ENCODE peak calls at places on chromosomes 12 and 14, in six cellular contexts. W, R, F, Q, V and X are unnamed samples. For H3K4me1, the result is how much of the 10 kb centered on the place peaks cover.

GRCh38 chr12:6234906-6235305 is 34.7 kb downstream of the CD9 start:
- DNase-seq in W (no peak), V (no peak), Q (no peak), R (no peak), F (no peak), X (no peak)

GRCh38 chr12:51549637-51550036 is 41.4 kb upstream of the SCN8A start:
- DNase-seq in W (no peak), F (no peak), R (no peak), V (no peak), Q (no peak), X (no peak)

GRCh38 chr12:107109726-107110518 is 16.6 kb upstream of the CRY1 start:
- DNase-seq in V (no peak), F (no peak), W (no peak), Q (no peak), R (no peak), X (no peak)

GRCh38 chr14:105075364-105076295 is 10.4 kb upstream of the GPR132 start:
- DNase-seq in R (peak), W (peak), V (peak), Q (peak), F (no peak), X (peak)

GRCh38 chr14:100827140-100827517 is 1.2 kb downstream of the MEG3 start:
- DNase-seq in Q (no peak), V (no peak), R (no peak), W (no peak), F (no peak), X (no peak)

GRCh38 chr12:77995436-77996167 is 164.9 kb downstream of the NAV3 start:
- DNase-seq in W (no peak), Q (no peak), V (no peak), R (no peak), F (no peak), X (no peak)

GRCh38 chr12:31967569-31967968 is 8.4 kb downstream of the RESF1 start:
- DNase-seq in F (no peak), V (no peak), Q (no peak), R (no peak), W (no peak), X (no peak)

GRCh38 chr14:69582207-69582606 is 7.5 kb upstream of the CCDC177 start:
- DNase-seq in F (no peak), Q (no peak), V (no peak), W (no peak), R (no peak), X (no peak)

GRCh38 chr14:58898655-58899316 is 261.0 kb downstream of the DACT1 start:
- DNase-seq in Q (no peak), W (peak), V (no peak), F (no peak), R (no peak), X (no peak)

GRCh38 chr12:12428961-12429657 is 72.2 kb downstream of the BORCS5 start:
- DNase-seq in R (no peak), V (no peak), F (no peak), W (no peak), Q (no peak), X (no peak)

GRCh38 chr12:55715833-55716581 is at the start of gene BLOC1S1:
- DNase-seq in F (peak), Q (peak), V (peak), W (peak), R (peak), X (peak)

GRCh38 chr14:93956514-93957332 is 19.6 kb downstream of the ASB2 start:
- DNase-seq in V (peak), R (no peak), W (no peak), F (no peak), Q (no peak), X (no peak)

GRCh38 chr14:95360828-95361227 is 41.1 kb upstream of the CLMN start:
- DNase-seq in V (no peak), F (no peak), Q (peak), W (peak), R (no peak), X (no peak)

GRCh38 chr12:20446836-20447235 is 78.5 kb downstream of the PDE3A start:
- DNase-seq in V (no peak), R (no peak), W (peak), Q (no peak), F (no peak), X (no peak)

GRCh38 chr12:124259168-124260066 is 35.5 kb upstream of the RFLNA start:
- DNase-seq in W (no peak), Q (no peak), R (no peak), F (no peak), V (no peak), X (peak)

DNA sequence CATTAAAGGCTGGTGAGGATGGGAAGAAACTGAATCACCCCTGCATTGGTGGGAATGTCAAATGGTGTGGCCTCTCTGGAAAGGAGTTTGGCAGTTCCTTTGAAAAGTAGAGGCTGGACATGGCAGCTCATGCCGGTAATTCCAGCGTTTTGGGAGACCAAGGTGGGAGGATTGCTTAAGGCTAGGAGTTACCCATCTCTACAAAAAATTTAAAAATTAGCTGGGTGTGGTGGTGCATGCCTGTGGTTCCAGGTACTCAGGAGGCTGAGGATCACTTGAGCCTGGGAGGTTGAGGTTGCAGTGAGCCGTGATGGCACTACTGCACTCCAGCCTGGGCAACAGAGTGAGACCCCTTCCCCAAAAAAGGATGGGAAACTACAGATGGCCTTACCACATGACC is 93.7 kb downstream of the RIN3 start:
- DNase-seq in R (no peak), F (no peak), W (no peak), V (no peak), Q (no peak), X (no peak)
- H3K4me1 ChIP-seq in R (under half), F (under half), W (under half), V (half or more), Q (under half), X (under half)

DNA sequence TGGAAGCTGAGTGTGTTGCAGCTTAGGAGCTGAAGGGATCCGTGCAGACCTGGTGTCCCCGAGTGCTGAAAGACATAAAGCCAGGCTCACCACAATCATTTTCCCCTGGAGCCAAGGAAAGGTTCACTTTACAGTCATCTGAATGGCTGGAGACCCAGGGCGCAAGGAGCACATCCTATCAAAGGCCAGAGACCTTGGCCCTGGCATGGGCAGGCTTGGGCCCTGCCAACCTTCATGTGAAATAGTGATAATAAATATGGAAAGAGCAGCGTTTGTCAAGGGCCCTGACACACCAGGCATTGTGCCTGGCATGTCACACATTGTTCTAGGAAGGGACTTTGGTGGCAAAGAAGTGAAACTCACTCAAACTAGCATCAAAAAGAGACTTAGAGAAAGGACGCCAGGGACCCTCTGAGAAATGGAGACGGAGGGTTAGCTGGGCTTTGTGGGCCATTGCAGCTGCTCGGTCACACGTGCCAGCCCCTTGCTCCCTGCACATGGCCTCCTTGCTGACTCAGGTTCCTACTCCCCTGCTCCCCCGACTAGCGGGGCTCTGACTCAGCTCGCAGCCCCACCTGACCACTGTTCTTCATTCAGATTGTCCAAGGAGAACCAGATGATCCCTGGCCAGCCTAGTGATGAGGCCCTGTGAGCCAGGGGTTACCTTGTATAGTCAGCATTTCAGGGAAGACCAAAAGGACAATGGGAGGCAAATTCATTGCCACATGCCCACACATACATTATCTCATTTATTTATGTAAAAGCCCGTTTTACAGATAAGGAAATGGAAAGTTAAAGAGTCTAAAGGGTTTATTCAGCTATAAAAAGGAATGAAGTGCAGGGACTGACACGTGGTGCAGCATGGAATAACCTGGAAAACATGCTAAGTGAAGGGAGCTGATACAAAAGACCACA is 103.6 kb downstream of the LGMN start:
- DNase-seq in R (no peak), V (no peak), W (no peak), Q (no peak), F (no peak), X (no peak)
- H3K4me1 ChIP-seq in R (under half), V (under half), W (under half), Q (under half), F (under half), X (under half)

GRCh38 chr14:103861413-103862392 is 14.3 kb upstream of the PPP1R13B start:
- DNase-seq in R (no peak), W (no peak), V (no peak), F (no peak), Q (no peak), X (no peak)
- H3K4me1 ChIP-seq in R (under half), W (under half), V (under half), F (under half), Q (under half), X (under half)

DNA sequence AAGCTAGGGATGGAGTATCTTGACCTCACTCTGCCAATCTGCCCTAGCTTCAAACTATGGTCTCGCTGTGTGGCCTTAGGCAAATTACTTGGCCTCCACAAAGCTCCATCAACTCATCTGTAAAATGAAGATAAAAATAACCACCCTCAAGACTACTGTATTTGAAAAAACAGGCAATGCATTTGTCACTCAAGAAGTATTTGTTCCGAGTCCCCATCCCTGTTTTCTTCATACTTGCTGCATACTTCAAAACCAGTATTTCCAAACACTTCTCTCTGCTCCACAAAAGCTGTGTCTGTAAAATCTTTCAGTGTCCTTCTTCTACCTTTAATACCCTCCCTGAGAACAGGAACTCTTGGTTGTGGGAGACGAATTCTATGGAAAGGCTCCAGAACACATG is 47.9 kb downstream of the GTF2A1 start:
- DNase-seq in W (no peak), V (no peak), F (no peak), Q (no peak), R (no peak), X (no peak)
- H3K4me1 ChIP-seq in W (under half), V (under half), F (under half), Q (under half), R (under half), X (under half)

GRCh38 chr12:109737111-109737510 is 23.5 kb downstream of the FAM222A start:
- DNase-seq in W (no peak), F (peak), Q (no peak), V (no peak), R (no peak), X (peak)

GRCh38 chr12:109735825-109736551 is 22.4 kb downstream of the FAM222A start:
- DNase-seq in W (no peak), Q (no peak), R (no peak), V (peak), F (peak), X (peak)

GRCh38 chr12:109737631-109738030 is 24.0 kb downstream of the FAM222A start:
- DNase-seq in R (no peak), Q (no peak), W (peak), F (no peak), V (no peak), X (peak)

GRCh38 chr12:109735051-109735521 is 21.5 kb downstream of the FAM222A start:
- DNase-seq in F (peak), V (no peak), Q (no peak), W (no peak), R (no peak), X (peak)

DNA sequence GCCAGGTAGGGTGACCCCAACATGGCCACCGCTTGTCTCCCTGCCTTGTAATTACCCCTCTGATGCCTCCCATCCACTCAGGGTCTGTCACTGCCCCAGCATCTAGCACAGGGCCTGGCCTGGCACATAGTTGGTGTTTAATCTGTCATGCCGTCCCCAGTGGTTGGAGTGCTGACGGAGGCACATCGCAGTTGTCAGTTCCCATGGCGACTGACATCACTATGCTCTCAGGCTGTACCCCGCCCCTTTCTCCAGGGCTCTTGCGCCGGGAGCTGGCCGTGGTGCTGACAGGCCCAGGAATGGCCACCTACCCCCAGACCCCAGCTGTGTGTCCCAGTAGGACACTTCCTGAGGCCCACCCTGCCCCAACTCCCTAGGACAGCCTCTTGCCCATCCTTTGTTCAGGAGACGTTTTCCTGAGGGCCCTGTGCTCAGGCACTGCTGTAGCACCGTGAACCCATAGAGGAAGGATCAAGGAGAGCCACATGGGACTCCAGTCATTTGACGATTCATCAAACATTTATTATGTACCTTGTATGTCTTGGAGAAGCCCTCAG is 23.0 kb downstream of the FAM222A start:
- DNase-seq in W (peak), F (peak), V (no peak), Q (peak), R (peak), X (peak)
- H3K4me1 ChIP-seq in W (under half), F (under half), V (under half), Q (under half), R (half or more), X (half or more)

GRCh38 chr12:7797698-7798398 is 8.6 kb downstream of the NANOG start:
- DNase-seq in F (no peak), R (no peak), Q (no peak), W (peak), V (no peak), X (no peak)
- H3K4me1 ChIP-seq in F (under half), R (under half), Q (under half), W (under half), V (under half), X (under half)